ENCODE peak calls at places on chromosomes 3 and 15, in seven cellular contexts. O is iPS DF 6.9, F is heart left ventricle, C is thoracic aorta, X is vagina, Q is adrenal gland, B is neuronal stem cell. U is an unnamed sample. For H3K36me3, the result is how much of the 10 kb centered on the place peaks cover.

GRCh38 chr3:12894629-12895028 is 53.3 kb upstream of the RPL32 start:
- DNase-seq in O (no peak), F (peak), C (no peak), X (no peak), Q (no peak), B (no peak), U (no peak)

GRCh38 chr15:38769492-38769891 is 204.9 kb upstream of the RASGRP1 start:
- DNase-seq in O (no peak), F (no peak), C (no peak), X (no peak), Q (no peak), B (no peak), U (no peak)

GRCh38 chr3:54034971-54035370 is 87.4 kb upstream of the CACNA2D3 start:
- DNase-seq in O (no peak), F (no peak), C (no peak), X (no peak), Q (no peak), B (no peak), U (no peak)

GRCh38 chr3:44870375-44871061 is 3.9 kb upstream of the TGM4 start:
- DNase-seq in O (no peak), F (no peak), C (no peak), X (no peak), Q (no peak), B (no peak), U (no peak)

GRCh38 chr3:47476644-47477199 is 981 bp upstream of the SCAP start:
- DNase-seq in O (no peak), F (no peak), C (no peak), X (no peak), Q (no peak), B (no peak), U (no peak)

GRCh38 chr15:79973445-79974180 is 2.6 kb upstream of the BCL2A1 start:
- DNase-seq in O (no peak), F (no peak), C (no peak), X (no peak), Q (no peak), B (no peak), U (no peak)

GRCh38 chr15:91471410-91471993 is 371.4 kb downstream of the SV2B start:
- DNase-seq in O (no peak), F (no peak), C (no peak), X (no peak), Q (peak), B (no peak), U (no peak)

GRCh38 chr15:74808840-74809229 is 3.8 kb upstream of the LMAN1L start:
- DNase-seq in O (no peak), F (no peak), C (no peak), X (no peak), Q (no peak), B (no peak), U (no peak)

GRCh38 chr3:39038165-39038564 is 13.6 kb downstream of the SCN11A start:
- DNase-seq in O (no peak), F (no peak), C (no peak), X (no peak), Q (no peak), B (no peak), U (no peak)

GRCh38 chr3:120170223-120170622 is 76.0 kb upstream of the GSK3B start:
- DNase-seq in O (no peak), F (no peak), C (no peak), X (peak), Q (peak), B (no peak), U (no peak)

GRCh38 chr3:49716691-49717538 is 2.6 kb downstream of the AMIGO3 start:
- DNase-seq in O (no peak), F (peak), C (no peak), X (peak), Q (no peak), B (no peak), U (no peak)

GRCh38 chr3:24867783-24868182 is 373.1 kb upstream of the THRB start:
- DNase-seq in O (no peak), F (no peak), C (no peak), X (no peak), Q (no peak), B (no peak), U (no peak)

GRCh38 chr3:72892081-72892763 is 4.4 kb downstream of the GXYLT2 start:
- DNase-seq in O (no peak), F (peak), C (no peak), X (no peak), Q (peak), B (no peak), U (no peak)

GRCh38 chr3:190083631-190084030 is 37.1 kb downstream of the P3H2 start:
- DNase-seq in O (no peak), F (no peak), C (no peak), X (no peak), Q (no peak), B (no peak), U (no peak)

GRCh38 chr15:73686781-73687256 is 2.6 kb downstream of the CD276 start:
- DNase-seq in O (no peak), F (no peak), C (no peak), X (peak), Q (peak), B (no peak), U (no peak)

GRCh38 chr15:63474810-63475316 is 29.5 kb upstream of the USP3 start:
- DNase-seq in O (no peak), F (no peak), C (no peak), X (no peak), Q (no peak), B (no peak), U (no peak)

GRCh38 chr3:175392653-175393052 is 533.5 kb downstream of the NAALADL2 start:
- DNase-seq in O (no peak), F (no peak), C (no peak), X (no peak), Q (no peak), B (no peak), U (no peak)

GRCh38 chr3:143585720-143586456 is 262.4 kb downstream of the SLC9A9 start:
- DNase-seq in O (no peak), F (no peak), C (no peak), X (no peak), Q (no peak), B (no peak), U (no peak)

GRCh38 chr3:159126261-159127020 is 324.6 kb downstream of the MFSD1 start:
- DNase-seq in O (no peak), F (no peak), C (no peak), X (no peak), Q (no peak), B (no peak), U (no peak)

GRCh38 chr15:70480196-70480856 is 283.0 kb downstream of the UACA start:
- DNase-seq in O (no peak), F (no peak), C (no peak), X (no peak), Q (no peak), B (no peak), U (peak)

GRCh38 chr3:43958005-43958770 is 267.4 kb downstream of the ABHD5 start:
- DNase-seq in O (no peak), F (no peak), C (no peak), X (no peak), Q (no peak), B (no peak), U (no peak)

GRCh38 chr3:128709038-128709437 is 16.9 kb upstream of the RAB7A start:
- DNase-seq in O (no peak), F (no peak), C (no peak), X (no peak), Q (no peak), B (no peak), U (no peak)

GRCh38 chr15:48459571-48460461 is 128.6 kb downstream of the DUT start:
- DNase-seq in O (no peak), F (no peak), C (no peak), X (no peak), Q (no peak), B (no peak), U (no peak)

GRCh38 chr3:41204369-41204768 is 5.1 kb downstream of the CTNNB1 start:
- DNase-seq in O (no peak), F (no peak), C (no peak), X (no peak), Q (no peak), B (no peak), U (no peak)

GRCh38 chr3:74582982-74583381 is 31.5 kb downstream of the CNTN3 start:
- DNase-seq in O (no peak), F (no peak), C (no peak), X (no peak), Q (no peak), B (no peak), U (no peak)

GRCh38 chr3:24168977-24169376 is 223.9 kb downstream of the NR1D2 start:
- DNase-seq in O (no peak), F (no peak), C (no peak), X (no peak), Q (no peak), B (no peak), U (no peak)

GRCh38 chr3:171854649-171855305 is 11.6 kb downstream of the TMEM212 start:
- DNase-seq in O (no peak), F (no peak), C (no peak), X (no peak), Q (no peak), B (no peak), U (no peak)

GRCh38 chr15:85168642-85169173 is 187.1 kb downstream of the PDE8A start:
- DNase-seq in O (peak), F (no peak), C (no peak), X (no peak), Q (peak), B (peak), U (peak)

GRCh38 chr15:63504979-63505841 is 817 bp downstream of the USP3 start:
- DNase-seq in O (no peak), F (peak), C (no peak), X (no peak), Q (peak), B (peak), U (peak)

GRCh38 chr15:50687302-50687902 is 805 bp upstream of the TRPM7 start:
- DNase-seq in O (no peak), F (no peak), C (no peak), X (no peak), Q (no peak), B (no peak), U (no peak)

GRCh38 chr15:68107142-68107541 is 53.0 kb downstream of the PIAS1 start:
- DNase-seq in O (no peak), F (no peak), C (no peak), X (no peak), Q (no peak), B (no peak), U (no peak)

GRCh38 chr15:56491110-56491722 is 26.3 kb upstream of the MNS1 start:
- DNase-seq in O (peak), F (peak), C (no peak), X (no peak), Q (peak), B (peak), U (no peak)

GRCh38 chr3:197029511-197030167 is at the start of gene MELTF:
- DNase-seq in O (no peak), F (peak), C (no peak), X (no peak), Q (peak), B (peak), U (peak)

GRCh38 chr3:42747581-42747980 is 25.5 kb downstream of the CCDC13 start:
- DNase-seq in O (no peak), F (no peak), C (no peak), X (peak), Q (no peak), B (no peak), U (peak)

GRCh38 chr3:108489776-108490175 is 20.6 kb downstream of the MYH15 start:
- DNase-seq in O (peak), F (no peak), C (no peak), X (no peak), Q (peak), B (peak), U (no peak)

GRCh38 chr3:6179761-6180160 is 681.2 kb upstream of the GRM7 start:
- DNase-seq in O (no peak), F (no peak), C (no peak), X (no peak), Q (no peak), B (no peak), U (no peak)

GRCh38 chr3:124063168-124063909 is 71.4 kb upstream of the ROPN1 start:
- DNase-seq in O (no peak), F (no peak), C (no peak), X (no peak), Q (peak), B (no peak), U (no peak)

GRCh38 chr3:100868894-100869293 is 124.3 kb downstream of the ABI3BP start:
- DNase-seq in O (no peak), F (no peak), C (no peak), X (no peak), Q (no peak), B (no peak), U (no peak)
- H3K36me3 ChIP-seq in O (under half), F (under half), C (under half), X (under half), Q (under half), B (under half), U (under half)

GRCh38 chr15:44598892-44599291 is 61.9 kb downstream of the EIF3J start:
- DNase-seq in O (no peak), F (no peak), C (no peak), X (no peak), Q (no peak), B (no peak), U (no peak)

GRCh38 chr15:44606740-44607139 is 56.7 kb downstream of the SPG11 start:
- DNase-seq in O (no peak), F (no peak), C (no peak), X (no peak), Q (no peak), B (no peak), U (no peak)

GRCh38 chr15:44598066-44598465 is 61.1 kb downstream of the EIF3J start:
- DNase-seq in O (no peak), F (no peak), C (no peak), X (no peak), Q (no peak), B (no peak), U (no peak)

GRCh38 chr15:44603126-44603525 is 60.3 kb downstream of the SPG11 start:
- DNase-seq in O (no peak), F (no peak), C (no peak), X (no peak), Q (no peak), B (no peak), U (no peak)
- H3K36me3 ChIP-seq in O (under half), F (under half), C (under half), X (half or more), Q (under half), B (under half), U (under half)

GRCh38 chr3:52144796-52145735 is 9.2 kb downstream of the POC1A start:
- DNase-seq in O (no peak), F (no peak), C (no peak), X (peak), Q (no peak), B (no peak), U (no peak)

GRCh38 chr3:52144034-52144795 is 10.0 kb downstream of the POC1A start:
- DNase-seq in O (peak), F (peak), C (peak), X (peak), Q (peak), B (peak), U (peak)

GRCh38 chr3:52146811-52147210 is 7.4 kb downstream of the POC1A start:
- DNase-seq in O (no peak), F (no peak), C (no peak), X (peak), Q (no peak), B (no peak), U (no peak)

GRCh38 chr3:52146189-52146588 is 8.0 kb downstream of the POC1A start:
- DNase-seq in O (no peak), F (no peak), C (no peak), X (peak), Q (no peak), B (no peak), U (no peak)

DNA sequence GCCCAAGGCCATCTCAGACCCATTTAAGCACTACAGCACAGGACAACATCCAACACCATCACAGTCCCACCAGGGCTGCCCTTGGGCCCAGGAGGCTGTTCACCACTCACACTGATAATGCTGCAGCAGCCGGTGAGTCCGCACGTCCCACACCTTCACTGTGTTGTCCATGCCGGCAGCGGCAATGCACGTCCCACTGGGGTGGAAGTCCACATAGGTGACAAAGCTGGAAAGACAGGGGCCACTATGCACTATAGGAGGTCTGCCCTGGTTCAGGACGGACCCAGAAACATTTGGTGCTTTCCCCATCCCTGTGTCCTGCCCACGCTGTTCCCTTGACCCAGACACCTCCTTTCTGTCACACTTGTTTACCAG is 8.5 kb downstream of the POC1A start:
- DNase-seq in O (no peak), F (no peak), C (no peak), X (no peak), Q (no peak), B (no peak), U (no peak)
- H3K36me3 ChIP-seq in O (under half), F (under half), C (under half), X (under half), Q (under half), B (half or more), U (under half)

GRCh38 chr15:90084876-90085423 is 17.3 kb downstream of the IDH2 start:
- DNase-seq in O (no peak), F (no peak), C (no peak), X (no peak), Q (no peak), B (no peak), U (no peak)
- H3K36me3 ChIP-seq in O (under half), F (under half), C (under half), X (half or more), Q (under half), B (half or more), U (half or more)

GRCh38 chr3:48631516-48632448 is 3.5 kb downstream of the SLC26A6 start:
- DNase-seq in O (no peak), F (peak), C (no peak), X (no peak), Q (no peak), B (no peak), U (no peak)
- H3K36me3 ChIP-seq in O (under half), F (under half), C (half or more), X (under half), Q (under half), B (half or more), U (under half)

GRCh38 chr3:11578169-11578568 is 65.5 kb downstream of the VGLL4 start:
- DNase-seq in O (no peak), F (no peak), C (no peak), X (peak), Q (no peak), B (no peak), U (no peak)

GRCh38 chr3:11575964-11576363 is 67.8 kb downstream of the VGLL4 start:
- DNase-seq in O (no peak), F (no peak), C (no peak), X (peak), Q (no peak), B (no peak), U (no peak)

GRCh38 chr3:11580645-11581044 is 63.1 kb downstream of the VGLL4 start:
- DNase-seq in O (no peak), F (no peak), C (no peak), X (no peak), Q (no peak), B (no peak), U (no peak)

GRCh38 chr3:11574981-11575669 is 68.6 kb downstream of the VGLL4 start:
- DNase-seq in O (no peak), F (no peak), C (no peak), X (peak), Q (no peak), B (no peak), U (no peak)

GRCh38 chr3:11576453-11576852 is 67.3 kb downstream of the VGLL4 start:
- DNase-seq in O (no peak), F (peak), C (no peak), X (peak), Q (no peak), B (no peak), U (no peak)
- H3K36me3 ChIP-seq in O (under half), F (under half), C (under half), X (under half), Q (under half), B (under half), U (under half)

GRCh38 chr3:134360046-134360445 is 14.2 kb downstream of the AMOTL2 start:
- DNase-seq in O (no peak), F (no peak), C (no peak), X (no peak), Q (no peak), B (no peak), U (no peak)

GRCh38 chr3:134362670-134363380 is 11.4 kb downstream of the AMOTL2 start:
- DNase-seq in O (no peak), F (no peak), C (no peak), X (no peak), Q (no peak), B (no peak), U (no peak)

GRCh38 chr3:134359121-134360010 is 14.9 kb downstream of the AMOTL2 start:
- DNase-seq in O (no peak), F (peak), C (no peak), X (no peak), Q (no peak), B (no peak), U (no peak)

GRCh38 chr3:134362221-134362620 is 12.0 kb downstream of the AMOTL2 start:
- DNase-seq in O (no peak), F (no peak), C (no peak), X (no peak), Q (no peak), B (no peak), U (no peak)

DNA sequence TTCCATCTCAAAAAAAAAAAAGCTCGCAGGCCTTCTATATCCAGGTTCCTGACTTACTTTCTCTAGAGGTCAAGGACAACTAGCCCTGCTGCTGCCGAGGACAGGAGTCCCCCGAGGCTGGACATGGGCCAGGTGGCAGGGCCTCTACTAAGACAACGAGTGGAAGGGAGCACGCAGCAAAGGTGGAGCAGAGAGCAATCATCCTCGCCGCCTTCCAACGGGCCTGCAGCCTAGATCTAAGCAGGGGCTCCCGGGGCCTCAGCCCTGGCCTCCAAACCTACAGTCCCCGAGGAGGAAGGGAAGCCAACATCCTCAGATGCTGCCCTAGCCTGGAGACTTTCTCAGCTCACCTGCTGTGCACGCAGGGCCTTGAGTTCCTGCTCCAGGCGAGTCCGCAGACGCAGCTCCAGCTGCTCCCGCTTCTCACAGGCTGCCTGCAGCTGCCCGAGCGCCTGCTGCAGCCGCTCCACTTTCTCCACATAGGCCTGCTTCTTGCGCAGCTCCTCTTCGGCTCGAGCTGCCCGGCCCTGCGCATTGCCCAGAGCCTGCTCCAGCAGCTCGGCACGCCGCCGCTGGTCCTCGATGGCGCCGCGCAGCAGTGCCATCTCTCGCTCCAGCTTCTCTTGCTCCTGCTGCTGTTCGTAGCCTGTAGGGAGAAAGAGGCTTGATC is 12.9 kb downstream of the AMOTL2 start:
- DNase-seq in O (no peak), F (peak), C (no peak), X (no peak), Q (no peak), B (no peak), U (no peak)
- H3K36me3 ChIP-seq in O (half or more), F (half or more), C (half or more), X (half or more), Q (under half), B (half or more), U (under half)

U was measured in effector memory CD4-positive, alpha-beta T cell.